ENCODE peak calls at places on chromosomes 7 and 10, in eight cellular contexts. C is dorsolateral prefrontal cortex; D is activated T-helper 1 cell treated with anti-CD3 and anti-CD28 coated beads, Interleukin-12 subunit alpha, Interleukin-12 subunit beta, Interleukin-2, Interleukin-4 antibody, amounts not matched to agents 30 ng/mL and 10 ng/mL and 1 ng/mL, durations not matched to agents 14 hours and 24 hours and 36 hours; E is D721Med; T is Kasumi-1; L is stimulated activated CD4-positive, alpha-beta T cell treated with anti-CD3 and anti-CD28 coated beads, Interleukin-15, amount 100 ng/mL, for 24 hours; M is M059J; A is posterior cingulate gyrus. U is an unnamed sample.

GRCh38 chr10:33965795-33966581 is 631.5 kb upstream of the NRP1 start:
- DNase-seq in T (peak; percentile 73), D (no peak), C (no peak), A (no peak), E (no peak), M (no peak), L (no peak), U (no peak)

GRCh38 chr10:110706690-110707098 is 62.6 kb downstream of the RBM20 start:
- DNase-seq in E (no peak), A (no peak), D (no peak), L (no peak), C (no peak), T (no peak), M (peak; percentile 92), U (peak; percentile 96)

GRCh38 chr7:117127585-117128168 is 174.4 kb downstream of the ST7 start:
- DNase-seq in T (peak; percentile 74), M (peak; percentile 72), A (peak; percentile 49), L (peak; percentile 63), D (no peak), C (peak; percentile 37), E (no peak), U (peak; percentile 69)

GRCh38 chr7:157927313-157927925 is 590.6 kb downstream of the DNAJB6 start:
- DNase-seq in C (no peak), E (no peak), M (no peak), T (no peak), A (no peak), D (no peak), L (no peak), U (no peak)

GRCh38 chr7:42247301-42247700 is 10.3 kb upstream of the GLI3 start:
- DNase-seq in C (no peak), T (no peak), E (no peak), A (no peak), D (no peak), L (no peak), M (peak; percentile 95), U (peak; percentile 85)

GRCh38 chr10:87664276-87664687 is 4.6 kb downstream of the PAPSS2 start:
- DNase-seq in E (no peak), A (no peak), L (no peak), M (peak; percentile 69), T (no peak), D (no peak), C (no peak), U (no peak)

GRCh38 chr7:44685723-44686122 is 62.9 kb upstream of the ZMIZ2 start:
- DNase-seq in L (no peak), M (no peak), T (no peak), E (no peak), A (no peak), D (no peak), C (no peak), U (no peak)

GRCh38 chr7:110645060-110645459 is 445.9 kb upstream of the LRRN3 start:
- DNase-seq in A (no peak), D (no peak), L (no peak), E (no peak), C (no peak), M (no peak), T (no peak), U (no peak)

GRCh38 chr7:157819517-157819807 is 482.7 kb downstream of the DNAJB6 start:
- DNase-seq in E (no peak), L (no peak), A (no peak), T (no peak), D (no peak), C (no peak), M (no peak), U (no peak)

GRCh38 chr10:10785627-10786333 is 231.9 kb upstream of the CELF2 start:
- DNase-seq in E (no peak), M (peak; percentile 13), C (no peak), A (no peak), D (no peak), L (no peak), T (no peak), U (peak; percentile 76)

GRCh38 chr10:34979938-34980337 is 110.2 kb downstream of the CUL2 start:
- DNase-seq in A (no peak), D (no peak), C (no peak), M (no peak), T (no peak), E (no peak), L (no peak), U (no peak)

GRCh38 chr10:88672041-88672440 is 7.8 kb downstream of the LIPF start:
- DNase-seq in L (no peak), M (peak; percentile 56), D (no peak), E (no peak), C (no peak), T (no peak), A (no peak), U (peak; percentile 18)

GRCh38 chr10:132419631-132420468 is 22.9 kb downstream of the PWWP2B start:
- DNase-seq in D (no peak), E (no peak), C (no peak), M (no peak), T (no peak), L (no peak), A (no peak), U (no peak)

GRCh38 chr7:33054261-33054964 is 8.2 kb downstream of the NT5C3A start:
- DNase-seq in T (peak; percentile 30), A (no peak), C (no peak), M (peak; percentile 65), D (no peak), L (no peak), E (no peak), U (peak; percentile 43)

GRCh38 chr7:159104188-159105030 is 40.3 kb downstream of the VIPR2 start:
- DNase-seq in L (no peak), E (no peak), M (no peak), A (peak; percentile 7), C (no peak), D (no peak), T (no peak), U (no peak)

GRCh38 chr7:103123529-103123928 is 25.4 kb downstream of the NAPEPLD start:
- DNase-seq in E (no peak), A (no peak), D (no peak), C (no peak), L (no peak), T (peak; percentile 76), M (no peak), U (no peak)

GRCh38 chr7:18352339-18353255 is 143.0 kb upstream of the HDAC9 start:
- DNase-seq in C (peak; percentile 26), E (no peak), A (peak; percentile 48), T (peak; percentile 47), L (peak; percentile 34), D (no peak), M (peak; percentile 83), U (peak; percentile 77)

GRCh38 chr7:81769891-81770818 is at the start of gene HGF:
- DNase-seq in A (peak; percentile 28), D (no peak), C (peak; percentile 40), L (no peak), M (peak; percentile 40), T (peak; percentile 11), E (no peak), U (peak; percentile 74)

GRCh38 chr7:36264123-36264916 is 111.3 kb downstream of the EEPD1 start:
- DNase-seq in L (no peak), C (no peak), M (no peak), E (no peak), T (peak; percentile 61), A (no peak), D (no peak), U (peak; percentile 53)

GRCh38 chr10:78961760-78962159 is 107.0 kb upstream of the ZMIZ1 start:
- DNase-seq in A (no peak), L (no peak), D (no peak), E (no peak), M (no peak), C (no peak), T (no peak), U (no peak)

GRCh38 chr10:6136215-6137201 is 47.7 kb downstream of the RBM17 start:
- DNase-seq in D (peak; percentile 43), E (no peak), M (peak; percentile 68), L (peak; percentile 78), T (no peak), A (no peak), C (no peak), U (peak; percentile 85)

GRCh38 chr7:149302865-149303264 is 40.9 kb downstream of the ZNF783 start:
- DNase-seq in C (no peak), A (no peak), L (no peak), M (no peak), T (no peak), E (no peak), D (no peak), U (no peak)

GRCh38 chr10:127987467-127988380 is 80.8 kb downstream of the PTPRE start:
- DNase-seq in M (peak; percentile 37), A (no peak), T (no peak), E (no peak), D (no peak), L (no peak), C (no peak), U (no peak)

GRCh38 chr10:132571565-132572544 is 34.3 kb downstream of the INPP5A start:
- DNase-seq in A (no peak), D (peak; percentile 73), L (peak; percentile 78), M (peak; percentile 97), C (no peak), E (no peak), T (peak; percentile 70), U (peak; percentile 84)

GRCh38 chr10:31358688-31359330 is 39.8 kb downstream of the ZEB1 start:
- DNase-seq in E (no peak), L (no peak), D (no peak), M (peak; percentile 18), T (no peak), C (no peak), A (no peak), U (peak; percentile 58)

GRCh38 chr7:102125127-102125561 is 161.5 kb upstream of the SH2B2 start:
- DNase-seq in M (peak; percentile 92), A (no peak), T (no peak), E (no peak), C (no peak), D (no peak), L (peak; percentile 20), U (peak; percentile 95)

GRCh38 chr7:150994141-150994837 is 3.5 kb downstream of the NOS3 start:
- DNase-seq in A (no peak), M (no peak), E (no peak), L (peak; percentile 48), C (no peak), T (peak; percentile 90), D (no peak), U (no peak)

GRCh38 chr7:134189559-134189958 is 62.4 kb downstream of the LRGUK start:
- DNase-seq in D (no peak), E (no peak), T (no peak), A (no peak), C (no peak), M (no peak), L (no peak), U (no peak)

GRCh38 chr10:72502581-72502980 is 123.3 kb downstream of the MICU1 start:
- DNase-seq in T (no peak), A (no peak), D (no peak), M (peak; percentile 11), E (no peak), L (no peak), C (no peak), U (peak; percentile 44)

GRCh38 chr10:132518572-132519381 is 18.8 kb upstream of the INPP5A start:
- DNase-seq in L (peak; percentile 34), C (no peak), T (no peak), E (no peak), M (no peak), A (peak; percentile 6), D (no peak), U (no peak)

GRCh38 chr10:13092446-13093102 is 7.4 kb upstream of the OPTN start:
- DNase-seq in M (no peak), A (no peak), D (no peak), L (no peak), C (no peak), E (no peak), T (no peak), U (no peak)

GRCh38 chr7:101235050-101235449 is 2.6 kb downstream of the CLDN15 start:
- DNase-seq in T (peak; percentile 25), E (no peak), C (no peak), A (no peak), M (no peak), D (no peak), L (no peak), U (no peak)

GRCh38 chr10:46062735-46063428 is 16.8 kb upstream of the MSMB start:
- DNase-seq in T (no peak), A (no peak), L (no peak), E (no peak), D (no peak), C (no peak), M (no peak), U (no peak)

GRCh38 chr7:143284591-143285453 is at the start of gene TMEM139:
- DNase-seq in L (no peak), T (no peak), E (no peak), C (peak; percentile 27), M (no peak), A (peak; percentile 53), D (no peak), U (no peak)